ENCODE peak calls at places on chromosomes 5 and 9, in ten cellular contexts. L is OCI-LY7, B is GM10248, Z is lower lobe of right lung, Y is fibroblast of the aortic adventitia, S is upper lobe of right lung, N is cardiac fibroblast, R is endodermal cell, V is astrocyte of the spinal cord, E is fibroblast of pulmonary artery. X is an unnamed sample.

GRCh38 chr5:116703923-116704322 is 129.3 kb upstream of the SEMA6A start:
- DNase-seq in Z (no peak), V (no peak), B (no peak), E (no peak), L (no peak), N (no peak), R (no peak), S (no peak), Y (no peak), X (no peak)

GRCh38 chr9:123640792-123641222 is 284.8 kb downstream of the CRB2 start:
- DNase-seq in V (no peak), Z (no peak), B (no peak), Y (no peak), N (no peak), S (no peak), E (no peak), L (no peak), R (no peak), X (no peak)

GRCh38 chr5:144189800-144190429 is 19.2 kb downstream of the KCTD16 start:
- DNase-seq in S (peak; percentile 56), L (no peak), N (peak; percentile 95), Y (peak; percentile 92), Z (peak; percentile 45), B (peak; percentile 24), E (peak; percentile 95), R (no peak), V (peak; percentile 75), X (peak; percentile 97)

GRCh38 chr9:125393426-125393825 is 131.8 kb downstream of the GAPVD1 start:
- DNase-seq in N (peak; percentile 56), Z (no peak), S (no peak), R (no peak), E (no peak), L (no peak), B (no peak), V (peak; percentile 53), Y (no peak), X (peak; percentile 67)

GRCh38 chr9:123544007-123544827 is 188.2 kb downstream of the CRB2 start:
- DNase-seq in R (peak; percentile 65), B (peak; percentile 50), Z (no peak), L (peak; percentile 55), Y (peak; percentile 67), S (no peak), V (peak; percentile 45), N (peak; percentile 68), E (peak; percentile 69), X (peak; percentile 32)

GRCh38 chr5:474826-475661 is 32.1 kb downstream of the EXOC3 start:
- DNase-seq in Z (peak; percentile 50), E (peak; percentile 12), L (no peak), Y (peak; percentile 14), N (no peak), R (peak; percentile 59), B (no peak), S (peak; percentile 68), V (no peak), X (no peak)

GRCh38 chr5:133876266-133876665 is 92.2 kb downstream of the C5orf15 start:
- DNase-seq in Y (no peak), R (no peak), E (no peak), V (no peak), Z (no peak), L (no peak), S (peak; percentile 13), N (no peak), B (no peak), X (peak; percentile 32)

GRCh38 chr5:149375434-149375833 is 3.7 kb downstream of the IL17B start:
- DNase-seq in Z (no peak), S (no peak), L (no peak), E (no peak), V (no peak), B (no peak), R (peak; percentile 39), Y (no peak), N (no peak), X (no peak)

DNA sequence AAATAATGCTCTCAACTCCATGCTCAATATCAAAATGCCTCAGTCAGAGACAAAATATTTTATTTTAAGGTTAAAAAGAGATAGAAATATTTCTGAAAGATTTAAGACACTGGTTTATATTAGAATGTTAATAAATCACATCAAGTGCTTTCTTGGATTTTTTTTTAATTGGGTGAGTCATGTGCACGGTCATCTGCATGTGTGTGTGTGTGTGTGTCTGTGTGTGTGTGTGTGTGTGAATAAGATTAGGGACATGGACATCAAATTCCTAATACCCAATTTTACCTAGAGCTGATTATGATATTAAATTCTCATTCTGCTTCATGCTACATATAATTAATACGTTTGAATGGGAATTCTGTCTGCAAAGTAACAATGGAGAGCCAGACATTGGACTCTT is 122.9 kb downstream of the BASP1 start:
- DNase-seq in L (no peak), E (no peak), N (no peak), S (no peak), Y (no peak), B (no peak), Z (no peak), V (no peak), R (no peak), X (no peak)
- TF ChIP-seq CTCF in L (no peak), E (no peak), N (no peak), S (no peak), Y (no peak), B (no peak), Z (no peak), V (no peak), R (no peak), X (no peak)

GRCh38 chr5:55406292-55406691 is 98.5 kb downstream of the MTREX start:
- DNase-seq in L (no peak), Y (no peak), S (no peak), R (peak; percentile 72), N (no peak), E (no peak), Z (no peak), B (no peak), V (no peak), X (no peak)

GRCh38 chr5:55410840-55411239 is 103.1 kb downstream of the MTREX start:
- DNase-seq in B (no peak), S (no peak), Z (no peak), V (no peak), E (no peak), L (no peak), R (no peak), Y (no peak), N (no peak), X (no peak)

GRCh38 chr5:55407984-55408383 is 100.2 kb downstream of the MTREX start:
- DNase-seq in E (no peak), V (no peak), N (no peak), Y (no peak), L (no peak), B (no peak), Z (no peak), R (no peak), S (no peak), X (no peak)

GRCh38 chr5:55409775-55410174 is 102.0 kb downstream of the MTREX start:
- DNase-seq in Y (no peak), V (no peak), N (no peak), Z (no peak), S (no peak), B (no peak), R (no peak), L (no peak), E (no peak), X (no peak)

DNA sequence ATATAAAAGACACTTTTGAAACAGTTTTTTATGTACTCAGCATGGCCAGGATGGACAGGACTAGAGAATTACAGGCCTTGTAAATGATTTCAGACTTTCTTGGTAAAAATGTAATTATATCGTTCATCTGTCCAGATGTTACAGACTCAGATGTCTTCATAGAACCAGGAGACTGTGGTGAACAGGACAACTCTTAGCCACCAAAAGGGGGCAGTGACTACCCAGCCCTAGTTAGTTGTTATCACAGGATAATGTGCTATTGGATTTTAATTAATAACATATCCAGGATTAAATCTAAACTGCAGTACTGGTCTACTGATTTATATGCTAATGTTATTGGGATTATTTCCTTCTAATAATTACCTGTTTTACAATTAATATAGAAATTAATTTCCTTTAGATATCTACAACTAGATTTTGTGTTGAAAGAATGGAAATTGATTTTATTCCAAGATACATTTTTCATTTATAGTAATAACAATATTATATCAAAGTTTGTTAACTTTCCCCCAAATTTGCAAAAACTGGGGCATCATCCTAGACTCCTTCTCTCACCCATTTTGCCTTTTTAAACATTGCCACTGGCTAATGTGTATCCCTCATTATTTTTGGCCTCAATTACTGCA is 99.4 kb downstream of the MTREX start:
- DNase-seq in N (peak; percentile 76), V (peak; percentile 52), Z (no peak), R (no peak), B (no peak), L (peak; percentile 11), E (peak; percentile 71), Y (peak; percentile 77), S (no peak), X (peak; percentile 44)
- TF ChIP-seq CTCF in N (peak; percentile 69), V (peak; percentile 80), Z (peak; percentile 69), R (peak; percentile 84), B (peak; percentile 31), L (peak; percentile 73), E (peak; percentile 80), Y (peak; percentile 78), S (peak; percentile 62), X (peak; percentile 57)

DNA sequence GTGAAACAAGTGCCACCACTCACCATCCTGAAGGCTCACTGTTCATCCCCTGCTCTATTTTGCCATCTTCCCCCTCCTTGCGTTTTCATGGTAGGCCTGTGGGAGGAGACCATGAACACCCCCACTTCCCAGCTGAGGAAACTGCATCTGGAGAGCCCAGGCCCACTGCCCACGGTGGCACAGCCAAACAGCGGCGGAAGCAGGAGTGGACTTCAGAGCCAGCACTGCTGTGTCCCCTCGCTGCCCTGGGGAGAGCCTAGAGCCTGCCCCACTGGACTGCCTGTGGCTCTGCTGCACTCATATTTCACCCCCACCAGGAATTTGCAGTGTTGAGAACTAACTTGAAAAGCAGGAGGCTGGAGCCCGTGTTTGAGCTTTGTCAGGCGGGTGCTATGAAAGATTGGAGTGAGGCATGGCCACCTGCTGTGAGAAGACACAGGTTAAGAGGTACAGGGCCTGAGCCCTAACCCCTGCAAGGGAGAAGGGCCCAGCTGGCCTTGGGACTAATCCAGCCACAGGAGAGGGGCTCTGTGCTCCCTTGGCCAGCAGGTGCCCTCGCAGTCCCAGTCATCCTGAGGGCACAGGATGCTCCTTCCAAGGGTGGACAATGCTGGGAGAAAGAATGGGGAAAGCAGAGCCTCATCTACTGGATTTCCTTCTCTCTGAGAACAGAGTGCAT is 79.0 kb downstream of the MACROH2A1 start:
- DNase-seq in S (no peak), Y (no peak), L (no peak), B (no peak), Z (no peak), R (peak; percentile 78), N (no peak), V (no peak), E (no peak), X (no peak)
- TF ChIP-seq CTCF in S (peak; percentile 13), Y (no peak), L (no peak), B (no peak), Z (no peak), R (peak; percentile 73), N (no peak), V (peak; percentile 23), E (no peak), X (no peak)

GRCh38 chr9:5264219-5264595 is 33.0 kb downstream of the INSL4 start:
- DNase-seq in N (no peak), Z (no peak), Y (no peak), R (no peak), S (no peak), E (no peak), B (no peak), V (no peak), L (no peak), X (no peak)

GRCh38 chr9:5265939-5266338 is 34.7 kb downstream of the INSL4 start:
- DNase-seq in B (no peak), V (no peak), E (no peak), L (peak; percentile 12), Y (no peak), S (no peak), Z (no peak), R (peak; percentile 67), N (no peak), X (no peak)

GRCh38 chr9:5269249-5269715 is 35.2 kb downstream of the RLN2 start:
- DNase-seq in V (peak; percentile 58), Y (peak; percentile 48), E (peak; percentile 83), Z (no peak), N (peak; percentile 85), B (no peak), S (no peak), R (peak; percentile 63), L (no peak), X (peak; percentile 76)

GRCh38 chr9:5263568-5264218 is 32.5 kb downstream of the INSL4 start:
- DNase-seq in N (peak; percentile 24), B (no peak), Z (no peak), R (peak; percentile 54), L (peak; percentile 19), V (peak; percentile 9), E (peak; percentile 25), Y (peak; percentile 11), S (no peak), X (peak; percentile 42)
- TF ChIP-seq CTCF in N (peak; percentile 17), B (no peak), Z (peak; percentile 5), R (peak; percentile 59), L (peak; percentile 43), V (no peak), E (peak; percentile 9), Y (no peak), S (peak; percentile 12), X (peak; percentile 27)

X was measured in bronchial epithelial cell.